ENCODE peak calls at places on chromosomes 12 and 14, in six cellular contexts. I is HFFc6, Q is natural killer cell, O is GM20000, K is sciatic nerve, A is EL. H is an unnamed sample.

GRCh38 chr12:38502016-38502415 is 185.4 kb downstream of the ALG10B start:
- DNase-seq in A (no peak), Q (no peak), O (no peak), K (no peak), I (no peak), H (no peak)

GRCh38 chr12:102484017-102484731 is 3.8 kb upstream of the IGF1 start:
- DNase-seq in O (peak), K (peak), Q (peak), I (peak), A (peak), H (no peak)

GRCh38 chr12:28209782-28210181 is 19.5 kb downstream of the CCDC91 start:
- DNase-seq in I (no peak), Q (no peak), K (no peak), A (peak), O (no peak), H (no peak)

GRCh38 chr12:55729592-55730446 is 1.0 kb upstream of the CD63 start:
- DNase-seq in Q (peak), O (peak), K (peak), I (peak), A (peak), H (peak)

GRCh38 chr12:62772556-62772955 is 162.4 kb downstream of the PPM1H start:
- DNase-seq in I (peak), K (no peak), A (peak), Q (no peak), O (no peak), H (no peak)

GRCh38 chr12:59085680-59086079 is 165.4 kb upstream of the LRIG3 start:
- DNase-seq in A (no peak), O (no peak), K (no peak), Q (no peak), I (no peak), H (no peak)

GRCh38 chr14:58846682-58847465 is 209.1 kb downstream of the DACT1 start:
- DNase-seq in A (no peak), K (no peak), O (no peak), Q (no peak), I (no peak), H (no peak)

GRCh38 chr14:68655961-68656360 is 136.9 kb downstream of the ZFP36L1 start:
- DNase-seq in Q (no peak), I (no peak), A (no peak), O (no peak), K (peak), H (peak)

GRCh38 chr12:126369487-126370463 is 1304.5 kb downstream of the AACS start:
- DNase-seq in Q (no peak), K (no peak), O (no peak), I (peak), A (no peak), H (no peak)

H was measured in coronary artery.